ENCODE peak calls at places on chromosomes 6 and 20, in nine cellular contexts. F is AG04450; E is sigmoid colon; C is vagina; O is naive thymus-derived CD4-positive, alpha-beta T cell; G is PC-3; N is right cardiac atrium; D is pancreas; L is uterus. V is an unnamed sample. For H3K9me3, the result is how much of the 10 kb centered on the place peaks cover.

GRCh38 chr6:147099974-147100373 is 104.2 kb upstream of the STXBP5 start:
- DNase-seq in F (peak), E (no peak), C (no peak), O (no peak), G (no peak), N (no peak), D (no peak), L (no peak), V (peak)

GRCh38 chr20:26209171-26209941 is 512.7 kb upstream of the ZNF337 start:
- DNase-seq in F (no peak), E (peak), C (no peak), O (no peak), G (no peak), N (peak), D (no peak), L (no peak), V (no peak)

GRCh38 chr6:132285004-132285780 is 116.1 kb downstream of the MOXD1 start:
- DNase-seq in F (no peak), E (no peak), C (no peak), O (no peak), G (no peak), N (no peak), D (no peak), L (no peak), V (no peak)

GRCh38 chr6:3607171-3607570 is 144.3 kb downstream of the PXDC1 start:
- DNase-seq in F (no peak), E (no peak), C (peak), O (no peak), G (no peak), N (no peak), D (no peak), L (no peak), V (no peak)

GRCh38 chr20:41169184-41169690 is 31.9 kb downstream of the PLCG1 start:
- DNase-seq in F (no peak), E (no peak), C (no peak), O (no peak), G (no peak), N (no peak), D (peak), L (peak), V (no peak)

GRCh38 chr6:157090736-157091135 is 232.6 kb downstream of the TMEM242 start:
- DNase-seq in F (no peak), E (no peak), C (no peak), O (no peak), G (no peak), N (no peak), D (no peak), L (no peak), V (no peak)

GRCh38 chr6:132060591-132060990 is 109.4 kb upstream of the CCN2 start:
- DNase-seq in F (peak), E (no peak), C (no peak), O (no peak), G (peak), N (no peak), D (no peak), L (no peak), V (peak)

GRCh38 chr6:26017567-26017966 is 55.0 kb downstream of the TRIM38 start:
- DNase-seq in F (peak), E (peak), C (no peak), O (peak), G (no peak), N (peak), D (peak), L (peak), V (peak)

GRCh38 chr6:54802775-54803631 is 43.6 kb upstream of the FAM83B start:
- DNase-seq in F (no peak), E (no peak), C (no peak), O (no peak), G (peak), N (no peak), D (no peak), L (no peak), V (peak)

GRCh38 chr20:47686545-47686944 is 98.7 kb downstream of the SULF2 start:
- DNase-seq in F (peak), E (no peak), C (no peak), O (no peak), G (no peak), N (no peak), D (no peak), L (peak), V (no peak)

GRCh38 chr6:149463781-149464180 is 21.0 kb downstream of the ZC3H12D start:
- DNase-seq in F (no peak), E (no peak), C (no peak), O (no peak), G (no peak), N (no peak), D (no peak), L (no peak), V (peak)

GRCh38 chr6:6885521-6886088 is 222.2 kb upstream of the RREB1 start:
- DNase-seq in F (no peak), E (peak), C (no peak), O (no peak), G (no peak), N (peak), D (peak), L (no peak), V (no peak)

GRCh38 chr20:44085616-44086434 is 101.2 kb downstream of the JPH2 start:
- DNase-seq in F (no peak), E (no peak), C (peak), O (no peak), G (no peak), N (no peak), D (no peak), L (no peak), V (no peak)

GRCh38 chr6:142886431-142887170 is 58.4 kb downstream of the HIVEP2 start:
- DNase-seq in F (no peak), E (no peak), C (no peak), O (peak), G (peak), N (no peak), D (no peak), L (no peak), V (peak)

GRCh38 chr20:31489152-31489551 is 14.1 kb downstream of the REM1 start:
- DNase-seq in F (no peak), E (no peak), C (no peak), O (no peak), G (no peak), N (no peak), D (no peak), L (no peak), V (no peak)

GRCh38 chr20:36848078-36848660 is 27.8 kb upstream of the TLDC2 start:
- DNase-seq in F (peak), E (peak), C (no peak), O (no peak), G (no peak), N (peak), D (no peak), L (peak), V (peak)

GRCh38 chr20:21229163-21229562 is 74.0 kb upstream of the XRN2 start:
- DNase-seq in F (no peak), E (no peak), C (no peak), O (no peak), G (peak), N (no peak), D (no peak), L (no peak), V (peak)

GRCh38 chr20:17614812-17615644 is 45.2 kb downstream of the DSTN start:
- DNase-seq in F (no peak), E (peak), C (peak), O (no peak), G (no peak), N (peak), D (peak), L (no peak), V (no peak)

DNA sequence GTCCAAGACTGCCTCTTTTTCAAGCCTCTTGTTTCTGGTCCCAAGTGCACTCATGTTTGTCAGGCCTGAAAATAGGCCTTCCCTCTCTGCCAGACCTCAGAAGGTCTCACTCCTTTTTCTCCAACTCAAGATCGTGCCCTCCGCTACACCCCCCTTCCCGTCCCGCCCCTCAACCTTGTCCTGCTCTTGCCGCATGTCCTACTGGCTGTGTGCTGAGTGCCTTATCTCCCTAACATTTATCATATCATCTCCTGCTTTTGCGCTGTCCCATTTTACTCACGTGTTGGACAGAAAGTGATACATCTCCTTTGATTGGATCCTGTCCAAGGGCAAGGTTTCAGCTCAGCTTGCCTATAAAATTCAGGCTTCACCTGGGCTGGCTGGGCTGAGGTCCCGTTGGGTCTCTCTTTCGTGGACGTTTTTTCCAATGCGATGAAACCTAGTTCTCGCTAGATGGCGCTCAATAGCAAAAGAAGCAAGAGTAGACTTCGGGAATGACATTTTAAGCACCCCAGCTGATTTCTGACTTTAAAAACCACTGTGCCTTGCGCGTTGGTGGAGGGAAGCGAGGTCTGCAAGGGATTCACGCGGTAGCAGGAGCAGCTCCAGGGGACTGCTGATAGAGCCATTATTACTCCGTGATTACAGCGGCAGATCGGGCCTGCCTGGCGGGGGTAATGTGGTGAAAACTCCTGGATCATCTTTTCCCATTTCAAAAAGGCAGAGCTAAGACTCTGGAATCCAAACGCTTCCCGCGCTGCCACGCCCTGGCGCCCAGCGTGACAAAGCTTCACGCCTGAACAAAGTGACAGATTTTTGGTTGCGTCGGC is 137.6 kb downstream of the IMPG1 start:
- DNase-seq in F (peak), E (peak), C (no peak), O (peak), G (peak), N (peak), D (peak), L (peak), V (peak)
- H3K4me3 ChIP-seq in F (peak), E (no peak), C (peak), O (peak), G (peak), N (peak), D (no peak), L (peak), V (peak)

GRCh38 chr20:59692139-59692538 is 87.8 kb downstream of the PHACTR3 start:
- DNase-seq in F (no peak), E (no peak), C (no peak), O (no peak), G (no peak), N (no peak), D (no peak), L (no peak), V (no peak)
- H3K9me3 ChIP-seq in F (under half), E (under half), C (under half), O (under half), G (under half), N (under half), D (under half), L (under half), V (under half)

GRCh38 chr20:11092151-11092550 is 418.4 kb upstream of the JAG1 start:
- DNase-seq in F (no peak), E (no peak), C (no peak), O (no peak), G (no peak), N (no peak), D (no peak), L (no peak), V (no peak)

GRCh38 chr20:11091496-11091895 is 417.7 kb upstream of the JAG1 start:
- DNase-seq in F (no peak), E (no peak), C (no peak), O (no peak), G (no peak), N (no peak), D (no peak), L (no peak), V (peak)

GRCh38 chr20:11094711-11095110 is 420.9 kb upstream of the JAG1 start:
- DNase-seq in F (no peak), E (no peak), C (no peak), O (no peak), G (no peak), N (no peak), D (no peak), L (no peak), V (no peak)

GRCh38 chr20:11094196-11094595 is 420.4 kb upstream of the JAG1 start:
- DNase-seq in F (no peak), E (no peak), C (no peak), O (no peak), G (no peak), N (no peak), D (no peak), L (no peak), V (no peak)

DNA sequence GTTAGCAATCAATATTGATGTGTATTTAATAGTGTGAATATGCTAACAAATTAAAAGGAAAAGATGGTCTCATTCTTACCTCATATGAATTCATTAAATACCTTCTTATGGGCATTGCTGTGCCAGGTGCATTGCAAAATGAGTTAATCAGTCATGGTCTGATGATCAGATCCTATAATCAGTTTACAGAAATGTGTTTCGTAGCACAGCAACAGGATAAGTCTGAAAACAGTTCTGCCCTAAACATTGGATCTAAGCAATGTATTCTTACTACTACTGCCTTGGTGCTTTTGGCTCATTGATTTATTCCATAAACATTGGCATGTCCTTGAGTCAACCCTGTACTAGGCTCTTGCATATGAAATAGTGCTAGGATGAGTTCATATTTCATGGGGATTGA is 417.0 kb upstream of the JAG1 start:
- DNase-seq in F (no peak), E (no peak), C (no peak), O (no peak), G (no peak), N (no peak), D (no peak), L (no peak), V (no peak)
- H3K4me3 ChIP-seq in F (no peak), E (no peak), C (no peak), O (no peak), G (no peak), N (no peak), D (no peak), L (no peak), V (no peak)

DNA sequence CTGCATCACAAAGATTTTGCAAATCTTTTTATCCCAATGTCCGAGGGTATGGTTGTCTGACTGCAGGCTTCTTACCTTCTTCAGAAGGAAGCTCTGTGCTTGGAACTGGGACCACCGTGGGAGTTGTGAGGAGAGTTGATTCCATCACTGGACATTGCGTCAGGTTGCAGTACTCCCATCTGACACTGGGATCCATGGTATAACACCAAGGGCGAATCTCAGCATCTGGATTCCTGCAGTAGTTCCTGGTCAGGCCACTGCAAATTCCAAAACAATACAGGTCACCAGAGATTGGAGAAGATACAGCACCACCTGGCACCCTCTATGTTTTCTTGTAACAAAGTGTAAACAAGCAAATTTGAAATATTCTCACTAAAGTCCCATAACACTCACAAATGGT is 77.7 kb downstream of the LPA start:
- DNase-seq in F (no peak), E (no peak), C (no peak), O (no peak), G (no peak), N (no peak), D (no peak), L (no peak), V (no peak)
- H3K9me3 ChIP-seq in F (under half), E (under half), C (under half), O (under half), G (under half), N (under half), D (under half), L (under half), V (under half)

GRCh38 chr6:85114583-85114939 is 335.3 kb upstream of the NT5E start:
- DNase-seq in F (no peak), E (no peak), C (no peak), O (no peak), G (no peak), N (no peak), D (no peak), L (no peak), V (no peak)
- H3K4me3 ChIP-seq in F (no peak), E (no peak), C (no peak), O (no peak), G (no peak), N (peak), D (no peak), L (no peak), V (peak)

GRCh38 chr20:15756401-15756800 is 816.8 kb downstream of the KIF16B start:
- DNase-seq in F (no peak), E (no peak), C (no peak), O (no peak), G (no peak), N (no peak), D (no peak), L (no peak), V (no peak)
- H3K9me3 ChIP-seq in F (under half), E (under half), C (under half), O (under half), G (under half), N (under half), D (under half), L (under half), V (under half)

GRCh38 chr6:12483712-12484111 is 193.6 kb downstream of the EDN1 start:
- DNase-seq in F (peak), E (no peak), C (no peak), O (no peak), G (peak), N (no peak), D (no peak), L (no peak), V (peak)
- H3K4me3 ChIP-seq in F (peak), E (no peak), C (no peak), O (no peak), G (peak), N (no peak), D (no peak), L (no peak), V (peak)

DNA sequence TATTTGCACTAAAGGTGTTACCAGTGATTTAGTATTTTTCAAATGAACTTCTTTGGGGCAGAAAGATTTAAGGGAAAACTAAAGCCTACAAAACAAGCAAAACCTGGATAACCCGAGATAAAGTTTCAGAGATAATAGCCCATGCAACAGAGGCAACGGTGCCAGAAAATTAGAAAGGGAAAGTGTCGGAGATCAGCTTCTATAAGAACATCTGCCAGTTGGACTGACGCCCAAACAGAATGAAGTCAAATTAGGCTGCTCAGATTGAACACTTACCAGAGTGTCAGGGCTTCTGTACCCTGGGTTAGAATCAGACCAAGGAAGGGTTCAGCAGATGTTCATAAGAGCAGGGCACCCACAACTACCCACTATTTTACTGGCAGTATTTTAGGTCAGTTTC is 12.9 kb downstream of the BMP2 start:
- DNase-seq in F (no peak), E (no peak), C (no peak), O (no peak), G (no peak), N (no peak), D (no peak), L (no peak), V (no peak)
- H3K9me3 ChIP-seq in F (under half), E (under half), C (under half), O (under half), G (under half), N (under half), D (under half), L (under half), V (under half)

GRCh38 chr20:62621251-62622110 is 20.8 kb upstream of the SLCO4A1 start:
- DNase-seq in F (no peak), E (no peak), C (no peak), O (no peak), G (no peak), N (no peak), D (no peak), L (no peak), V (no peak)

GRCh38 chr20:62620624-62621023 is 21.7 kb upstream of the SLCO4A1 start:
- DNase-seq in F (no peak), E (no peak), C (no peak), O (no peak), G (no peak), N (no peak), D (no peak), L (no peak), V (no peak)

GRCh38 chr20:62616728-62617621 is 25.3 kb upstream of the SLCO4A1 start:
- DNase-seq in F (peak), E (peak), C (no peak), O (peak), G (peak), N (peak), D (no peak), L (peak), V (peak)

GRCh38 chr20:62617711-62618483 is 24.4 kb upstream of the SLCO4A1 start:
- DNase-seq in F (no peak), E (peak), C (no peak), O (no peak), G (peak), N (peak), D (no peak), L (peak), V (no peak)

DNA sequence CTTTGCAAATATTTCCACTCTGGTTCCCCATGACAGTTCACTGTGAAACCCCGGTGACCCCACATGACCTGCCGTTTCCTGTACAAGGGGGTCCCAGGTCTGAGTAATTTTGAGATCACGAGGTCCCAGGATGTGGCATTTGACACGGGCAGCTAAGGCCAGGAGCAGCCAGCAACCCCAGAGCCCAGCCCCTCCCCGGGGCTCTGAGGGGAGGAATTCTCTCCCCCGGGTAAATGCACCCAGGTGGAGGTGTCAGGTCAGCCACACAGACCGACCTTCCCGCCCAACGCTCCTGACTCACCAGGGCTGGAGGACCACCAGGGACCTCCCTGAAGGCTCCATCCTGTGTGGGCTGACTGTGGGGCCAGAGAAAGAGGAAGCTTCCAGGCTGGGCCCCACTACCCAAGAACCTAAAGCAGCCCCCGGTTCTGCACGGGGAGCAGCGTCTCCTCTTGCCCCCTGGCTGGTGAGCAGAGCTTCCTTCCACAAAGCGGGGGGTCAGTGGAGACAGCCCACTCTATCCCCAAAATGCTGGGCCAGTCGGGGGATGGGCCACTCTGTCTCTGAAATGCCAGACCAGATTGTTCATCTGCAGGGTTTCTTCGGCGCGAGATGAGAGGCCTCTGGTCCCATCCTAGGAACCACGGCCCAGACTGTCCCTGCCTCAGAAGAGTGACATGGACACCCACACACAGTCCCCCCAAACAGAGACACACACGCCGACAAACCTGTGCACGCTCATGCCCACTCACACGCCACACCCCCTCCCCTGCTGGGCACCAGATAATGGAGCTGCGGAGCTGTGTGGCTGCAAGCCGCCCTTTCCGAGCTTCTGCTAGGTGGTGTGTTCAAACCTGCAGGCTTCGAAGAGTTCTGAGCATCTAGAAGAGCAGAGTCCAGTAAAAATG is 23.4 kb upstream of the SLCO4A1 start:
- DNase-seq in F (no peak), E (no peak), C (no peak), O (no peak), G (no peak), N (peak), D (no peak), L (no peak), V (no peak)
- H3K4me3 ChIP-seq in F (no peak), E (no peak), C (no peak), O (no peak), G (no peak), N (no peak), D (no peak), L (no peak), V (no peak)